ENCODE peak calls at places on chromosome 17, in eight cellular contexts. One of them, this sample, is unnamed.

GRCh38 chr17:2929881-2930533 is 133.4 kb downstream of the OR1D5 start:
- DNase-seq in NCI-H1105: no peak
- DNase-seq in NCI-H446: no peak
- DNase-seq in RWPE1: peak
- DNase-seq in heart right ventricle: peak
- DNase-seq in EH: peak
- DNase-seq in naive thymus-derived CD8-positive, alpha-beta T cell: no peak
- DNase-seq in NCI-H1436 treated with DMSO at 0.1 percent for 48 hours: no peak
- DNase-seq in this sample: peak

GRCh38 chr17:12665263-12666210 is at the start of gene MYOCD:
- DNase-seq in NCI-H1105: no peak
- DNase-seq in NCI-H446: no peak
- DNase-seq in RWPE1: peak
- DNase-seq in heart right ventricle: peak
- DNase-seq in EH: peak
- DNase-seq in naive thymus-derived CD8-positive, alpha-beta T cell: no peak
- DNase-seq in NCI-H1436 treated with DMSO at 0.1 percent for 48 hours: no peak
- DNase-seq in this sample: peak

GRCh38 chr17:52235416-52235960 is 77.0 kb upstream of the CA10 start:
- DNase-seq in NCI-H1105: no peak
- DNase-seq in NCI-H446: no peak
- DNase-seq in RWPE1: peak
- DNase-seq in heart right ventricle: no peak
- DNase-seq in EH: no peak
- DNase-seq in naive thymus-derived CD8-positive, alpha-beta T cell: no peak
- DNase-seq in NCI-H1436 treated with DMSO at 0.1 percent for 48 hours: no peak
- DNase-seq in this sample: no peak

GRCh38 chr17:50171371-50172071 is 5.7 kb downstream of the SGCA start:
- DNase-seq in NCI-H1105: no peak
- DNase-seq in NCI-H446: no peak
- DNase-seq in RWPE1: no peak
- DNase-seq in heart right ventricle: no peak
- DNase-seq in EH: peak
- DNase-seq in naive thymus-derived CD8-positive, alpha-beta T cell: no peak
- DNase-seq in NCI-H1436 treated with DMSO at 0.1 percent for 48 hours: no peak
- DNase-seq in this sample: no peak

GRCh38 chr17:80389011-80389995 is 25.7 kb upstream of the ENDOV start:
- DNase-seq in NCI-H1105: no peak
- DNase-seq in NCI-H446: no peak
- DNase-seq in RWPE1: no peak
- DNase-seq in heart right ventricle: no peak
- DNase-seq in EH: peak
- DNase-seq in naive thymus-derived CD8-positive, alpha-beta T cell: no peak
- DNase-seq in NCI-H1436 treated with DMSO at 0.1 percent for 48 hours: no peak
- DNase-seq in this sample: no peak

GRCh38 chr17:77491921-77492445 is 351.2 kb downstream of the SEC14L1 start:
- DNase-seq in NCI-H1105: no peak
- DNase-seq in NCI-H446: no peak
- DNase-seq in RWPE1: no peak
- DNase-seq in heart right ventricle: no peak
- DNase-seq in EH: no peak
- DNase-seq in naive thymus-derived CD8-positive, alpha-beta T cell: no peak
- DNase-seq in NCI-H1436 treated with DMSO at 0.1 percent for 48 hours: no peak
- DNase-seq in this sample: peak

GRCh38 chr17:29019475-29020181 is 13.8 kb upstream of the SEZ6 start:
- DNase-seq in NCI-H1105: no peak
- DNase-seq in NCI-H446: no peak
- DNase-seq in RWPE1: no peak
- DNase-seq in heart right ventricle: no peak
- DNase-seq in EH: no peak
- DNase-seq in naive thymus-derived CD8-positive, alpha-beta T cell: no peak
- DNase-seq in NCI-H1436 treated with DMSO at 0.1 percent for 48 hours: no peak
- DNase-seq in this sample: no peak

GRCh38 chr17:17082878-17083277 is 40.6 kb downstream of the MPRIP start:
- DNase-seq in NCI-H1105: no peak
- DNase-seq in NCI-H446: no peak
- DNase-seq in RWPE1: no peak
- DNase-seq in heart right ventricle: no peak
- DNase-seq in EH: no peak
- DNase-seq in naive thymus-derived CD8-positive, alpha-beta T cell: no peak
- DNase-seq in NCI-H1436 treated with DMSO at 0.1 percent for 48 hours: no peak
- DNase-seq in this sample: no peak

GRCh38 chr17:28480278-28480677 is 6.8 kb downstream of the SLC13A2 start:
- DNase-seq in NCI-H1105: no peak
- DNase-seq in NCI-H446: no peak
- DNase-seq in RWPE1: no peak
- DNase-seq in heart right ventricle: no peak
- DNase-seq in EH: no peak
- DNase-seq in naive thymus-derived CD8-positive, alpha-beta T cell: no peak
- DNase-seq in NCI-H1436 treated with DMSO at 0.1 percent for 48 hours: no peak
- DNase-seq in this sample: no peak